ENCODE peak calls at places on chromosomes 12 and 14, in ten cellular contexts. L is GM20000, Z is PC-3, K is left ventricle myocardium inferior, H is GM13976, P is AG09309, W is GM06990, C is AG04450, Q is cardiac fibroblast, G is prostate gland. X is an unnamed sample.

GRCh38 chr14:96508900-96509299 is 6.7 kb downstream of the PAPOLA start:
- DNase-seq in G (no peak), K (no peak), Q (no peak), L (no peak), W (no peak), Z (peak; percentile 6), H (no peak), P (no peak), C (no peak), X (no peak)

GRCh38 chr14:104425171-104425681 is 154.3 kb upstream of the C14orf180 start:
- DNase-seq in L (no peak), C (no peak), K (no peak), P (no peak), Z (no peak), W (no peak), Q (no peak), H (peak; percentile 25), G (no peak), X (no peak)

GRCh38 chr14:59829941-59830734 is 40.4 kb downstream of the RTN1 start:
- DNase-seq in C (no peak), L (no peak), K (no peak), G (no peak), P (no peak), Z (peak; percentile 44), Q (no peak), W (no peak), H (no peak), X (no peak)

GRCh38 chr12:12358528-12358927 is 1.6 kb downstream of the BORCS5 start:
- DNase-seq in K (no peak), L (no peak), Z (no peak), C (no peak), H (no peak), P (no peak), Q (no peak), W (peak; percentile 22), G (no peak), X (no peak)

GRCh38 chr14:100065942-100066574 is 836 bp downstream of the EVL start:
- DNase-seq in Z (no peak), K (no peak), P (peak; percentile 63), L (peak; percentile 46), Q (peak; percentile 24), W (peak; percentile 62), G (no peak), C (no peak), H (peak; percentile 60), X (no peak)

GRCh38 chr12:116710367-116710766 is 27.5 kb downstream of the SPRING1 start:
- DNase-seq in L (no peak), C (no peak), W (no peak), K (no peak), Z (no peak), H (no peak), G (no peak), Q (no peak), P (no peak), X (no peak)

GRCh38 chr14:81348086-81348485 is 52.0 kb downstream of the STON2 start:
- DNase-seq in K (no peak), C (no peak), W (no peak), L (no peak), Q (no peak), Z (no peak), P (no peak), G (no peak), H (no peak), X (no peak)

GRCh38 chr12:72289633-72290032 is 17.5 kb downstream of the TRHDE start:
- DNase-seq in Z (no peak), P (no peak), C (no peak), K (no peak), W (no peak), G (no peak), L (no peak), H (no peak), Q (no peak), X (no peak)

GRCh38 chr12:65741662-65742480 is 82.4 kb upstream of the HMGA2 start:
- DNase-seq in L (peak; percentile 75), G (no peak), Q (peak; percentile 49), K (peak; percentile 26), Z (no peak), C (no peak), P (no peak), H (peak; percentile 79), W (peak; percentile 31), X (peak; percentile 53)

GRCh38 chr12:57404966-57405640 is 25.7 kb downstream of the R3HDM2 start:
- DNase-seq in G (no peak), Z (no peak), P (no peak), Q (no peak), K (no peak), L (no peak), H (no peak), W (peak; percentile 19), C (no peak), X (no peak)

GRCh38 chr12:91958816-91959215 is 186.8 kb downstream of the BTG1 start:
- DNase-seq in Q (peak; percentile 30), P (peak; percentile 25), L (no peak), C (peak; percentile 54), K (no peak), Z (peak; percentile 51), H (no peak), W (no peak), G (no peak), X (no peak)

GRCh38 chr14:31024577-31025334 is 693 bp upstream of the AP4S1 start:
- DNase-seq in W (no peak), G (no peak), H (no peak), L (no peak), K (no peak), P (peak; percentile 3), Q (no peak), Z (peak; percentile 51), C (no peak), X (no peak)

GRCh38 chr12:6909421-6910145 is 4.8 kb upstream of the ENO2 start:
- DNase-seq in Z (no peak), H (no peak), G (no peak), C (no peak), P (no peak), W (no peak), Q (no peak), L (no peak), K (no peak), X (no peak)

GRCh38 chr14:23358042-23358441 is 5.4 kb upstream of the SLC22A17 start:
- DNase-seq in Q (no peak), G (no peak), W (no peak), P (no peak), Z (no peak), K (no peak), L (no peak), C (no peak), H (peak; percentile 6), X (no peak)
- TF ChIP-seq CTCF in Q (no peak), G (no peak), W (no peak), P (no peak), Z (no peak), K (peak; percentile 30), L (no peak), C (no peak), H (no peak), X (no peak)

GRCh38 chr12:47305464-47305863 is 225.7 kb upstream of the AMIGO2 start:
- DNase-seq in Z (no peak), G (no peak), Q (no peak), L (no peak), C (no peak), P (no peak), K (no peak), H (no peak), W (no peak), X (no peak)

GRCh38 chr12:47306130-47306529 is 226.4 kb upstream of the AMIGO2 start:
- DNase-seq in C (no peak), K (no peak), W (no peak), Z (no peak), G (no peak), Q (no peak), P (no peak), H (no peak), L (no peak), X (no peak)

GRCh38 chr12:47311011-47311410 is 231.3 kb upstream of the AMIGO2 start:
- DNase-seq in Z (no peak), W (no peak), L (no peak), H (no peak), P (no peak), Q (no peak), C (no peak), K (no peak), G (no peak), X (peak; percentile 26)

GRCh38 chr12:47308672-47309071 is 228.9 kb upstream of the AMIGO2 start:
- DNase-seq in G (no peak), Z (no peak), C (no peak), K (no peak), Q (no peak), W (no peak), L (no peak), H (no peak), P (no peak), X (no peak)

GRCh38 chr12:47307680-47308399 is 228.1 kb upstream of the AMIGO2 start:
- DNase-seq in L (peak; percentile 68), K (no peak), W (peak; percentile 26), H (peak; percentile 51), C (peak; percentile 23), P (peak; percentile 40), G (peak; percentile 31), Z (peak; percentile 84), Q (peak; percentile 86), X (peak; percentile 71)
- TF ChIP-seq CTCF in L (peak; percentile 44), K (peak; percentile 66), W (peak; percentile 61), H (peak; percentile 53), C (peak; percentile 77), P (peak; percentile 66), G (no peak), Z (peak; percentile 94), Q (peak; percentile 71), X (peak; percentile 71)

GRCh38 chr14:32049361-32050103 is 27.6 kb upstream of the ARHGAP5 start:
- DNase-seq in W (peak; percentile 13), G (no peak), H (no peak), K (no peak), L (no peak), P (no peak), Q (no peak), Z (peak; percentile 10), C (no peak), X (no peak)

GRCh38 chr14:32059702-32060101 is 17.4 kb upstream of the ARHGAP5 start:
- DNase-seq in K (no peak), Q (no peak), H (no peak), G (no peak), L (no peak), Z (no peak), W (no peak), P (no peak), C (no peak), X (no peak)

GRCh38 chr14:32050839-32051238 is 26.3 kb upstream of the ARHGAP5 start:
- DNase-seq in G (no peak), H (no peak), Q (no peak), K (no peak), L (no peak), Z (no peak), W (no peak), C (no peak), P (no peak), X (no peak)

GRCh38 chr14:32054536-32054935 is 22.6 kb upstream of the ARHGAP5 start:
- DNase-seq in G (no peak), L (no peak), K (no peak), Q (no peak), Z (no peak), P (no peak), C (no peak), W (no peak), H (no peak), X (no peak)

GRCh38 chr14:32055175-32055574 is 21.9 kb upstream of the ARHGAP5 start:
- DNase-seq in C (no peak), G (no peak), P (no peak), W (no peak), Q (no peak), K (no peak), H (no peak), L (no peak), Z (no peak), X (no peak)
- TF ChIP-seq CTCF in C (no peak), G (no peak), P (no peak), W (no peak), Q (no peak), K (no peak), H (no peak), L (no peak), Z (no peak), X (no peak)

GRCh38 chr14:94750371-94750770 is 19.5 kb downstream of the GSC start:
- DNase-seq in K (no peak), W (no peak), H (no peak), P (no peak), Q (no peak), Z (no peak), G (no peak), C (no peak), L (no peak), X (no peak)
- TF ChIP-seq CTCF in K (no peak), W (no peak), H (no peak), P (no peak), Q (no peak), Z (no peak), G (no peak), C (no peak), L (no peak), X (no peak)